ENCODE peak calls at places on chromosomes 1 and 21, in ten cellular contexts. A is SK-N-DZ, B is GF-D8, J is HS-5, I is cardiac muscle cell, X is Calu3, P is astrocyte, Q is SIG-M5, W is WTC11, Y is mucosa of descending colon. M is an unnamed sample.

GRCh38 chr1:43934279-43934985 is 831 bp downstream of the ARTN start:
- DNase-seq in P (no peak), Q (no peak), J (no peak), W (peak; percentile 92), A (peak; percentile 83), Y (peak; percentile 88), B (no peak), X (peak; percentile 90), I (peak; percentile 71), M (peak; percentile 69)

GRCh38 chr1:1090424-1091343 is 16.6 kb upstream of the RNF223 start:
- DNase-seq in Q (no peak), A (no peak), J (no peak), B (no peak), W (no peak), X (no peak), P (no peak), I (no peak), Y (no peak), M (no peak)

GRCh38 chr1:169696273-169697100 is 14.9 kb downstream of the SELL start:
- DNase-seq in A (no peak), Q (no peak), Y (no peak), X (no peak), J (no peak), I (no peak), B (peak; percentile 42), W (no peak), P (no peak), M (no peak)

GRCh38 chr1:15692121-15692682 is 8.1 kb downstream of the PLEKHM2 start:
- DNase-seq in Y (no peak), Q (no peak), A (no peak), W (no peak), P (no peak), J (no peak), I (no peak), X (no peak), B (no peak), M (peak; percentile 31)

GRCh38 chr1:95957748-95958147 is 723.7 kb downstream of the RWDD3 start:
- DNase-seq in P (peak; percentile 40), I (peak; percentile 22), Y (no peak), X (no peak), Q (no peak), B (no peak), J (no peak), W (no peak), A (no peak), M (no peak)

GRCh38 chr1:59055908-59056719 is 240.8 kb upstream of the FGGY start:
- DNase-seq in P (peak; percentile 57), X (no peak), B (no peak), I (no peak), J (no peak), A (peak; percentile 57), Y (no peak), Q (no peak), W (no peak), M (no peak)

GRCh38 chr1:244780311-244780710 is 55.1 kb upstream of the COX20 start:
- DNase-seq in Y (no peak), I (no peak), Q (no peak), A (no peak), P (no peak), B (no peak), W (no peak), J (no peak), X (no peak), M (no peak)

GRCh38 chr1:207084701-207085180 is 3.9 kb upstream of the C4BPB start:
- DNase-seq in Q (no peak), Y (peak; percentile 82), P (peak; percentile 68), W (peak; percentile 52), B (peak; percentile 5), X (peak; percentile 76), I (peak; percentile 79), J (no peak), A (peak; percentile 39), M (peak; percentile 74)

GRCh38 chr1:151199860-151200581 is 1.7 kb downstream of the PIP5K1A start:
- DNase-seq in A (no peak), W (no peak), B (no peak), Y (no peak), P (peak; percentile 92), I (peak; percentile 90), J (peak; percentile 94), Q (no peak), X (no peak), M (peak; percentile 34)

GRCh38 chr1:1173793-1174415 is at the start of gene TTLL10:
- DNase-seq in Y (peak; percentile 36), B (no peak), W (peak; percentile 82), I (no peak), Q (no peak), J (no peak), A (no peak), P (no peak), X (no peak), M (peak; percentile 14)

GRCh38 chr1:43912607-43913006 is 21.0 kb upstream of the ARTN start:
- DNase-seq in I (peak; percentile 68), Q (no peak), A (no peak), W (peak; percentile 65), X (no peak), Y (no peak), J (no peak), B (no peak), P (peak; percentile 64), M (no peak)

GRCh38 chr1:227944931-227945890 is 2.5 kb downstream of the WNT9A start:
- DNase-seq in J (no peak), A (no peak), P (no peak), W (no peak), B (no peak), I (no peak), Q (no peak), Y (no peak), X (no peak), M (no peak)

GRCh38 chr1:86395771-86396502 is at the start of gene ODF2L:
- DNase-seq in A (peak; percentile 76), P (peak; percentile 76), I (peak; percentile 90), Y (peak; percentile 94), X (peak; percentile 90), Q (peak; percentile 55), B (peak; percentile 39), W (peak; percentile 91), J (peak; percentile 65), M (peak; percentile 90)

GRCh38 chr1:32127780-32128179 is 19.9 kb downstream of the KPNA6 start:
- DNase-seq in A (no peak), Q (no peak), I (no peak), W (no peak), Y (no peak), J (no peak), B (no peak), X (no peak), P (no peak), M (no peak)

GRCh38 chr21:31887596-31887920 is 14.7 kb downstream of the HUNK start:
- DNase-seq in J (no peak), Q (no peak), A (no peak), Y (no peak), X (no peak), W (no peak), P (no peak), B (no peak), I (no peak), M (no peak)

GRCh38 chr1:152043870-152044269 is 7.1 kb upstream of the S100A11 start:
- DNase-seq in X (no peak), A (no peak), I (no peak), P (no peak), Y (no peak), J (no peak), W (no peak), B (no peak), Q (no peak), M (no peak)

GRCh38 chr1:229223498-229223897 is 47.4 kb upstream of the RAB4A start:
- DNase-seq in W (no peak), X (peak; percentile 48), J (no peak), I (no peak), B (no peak), P (no peak), A (peak; percentile 37), Q (no peak), Y (no peak), M (no peak)

GRCh38 chr1:108811611-108812010 is 45.3 kb downstream of the AKNAD1 start:
- DNase-seq in B (no peak), Q (no peak), Y (no peak), X (no peak), P (no peak), W (no peak), A (no peak), J (no peak), I (no peak), M (no peak)

GRCh38 chr1:187465441-187465840 is 636.7 kb downstream of the PLA2G4A start:
- DNase-seq in B (no peak), Y (no peak), I (no peak), X (no peak), Q (no peak), J (no peak), P (no peak), A (no peak), W (no peak), M (no peak)

GRCh38 chr1:53999920-54000319 is 18.1 kb downstream of the LDLRAD1 start:
- DNase-seq in Q (no peak), P (no peak), Y (no peak), J (no peak), B (no peak), I (no peak), A (no peak), W (no peak), X (no peak), M (no peak)

GRCh38 chr1:82110366-82111254 is 309.9 kb downstream of the ADGRL2 start:
- DNase-seq in I (peak; percentile 30), Y (no peak), J (no peak), A (no peak), X (no peak), P (no peak), Q (no peak), W (no peak), B (no peak), M (peak; percentile 36)

GRCh38 chr1:1684031-1684681 is 8.4 kb downstream of the SLC35E2B start:
- DNase-seq in P (no peak), J (no peak), A (no peak), Q (no peak), Y (no peak), X (no peak), B (no peak), I (no peak), W (no peak), M (no peak)

GRCh38 chr1:3703786-3704396 is 48.4 kb upstream of the CCDC27 start:
- DNase-seq in X (no peak), B (no peak), W (no peak), Y (no peak), J (no peak), Q (no peak), P (no peak), A (no peak), I (no peak), M (peak; percentile 9)

GRCh38 chr1:224744521-224744920 is 128.4 kb downstream of the CNIH3 start:
- DNase-seq in Q (no peak), P (no peak), B (no peak), J (no peak), Y (no peak), I (no peak), X (no peak), A (no peak), W (no peak), M (no peak)

GRCh38 chr1:93384656-93385055 is 38.9 kb downstream of the DR1 start:
- DNase-seq in I (no peak), Y (no peak), B (no peak), X (no peak), W (no peak), Q (no peak), A (no peak), P (peak; percentile 4), J (no peak), M (no peak)

GRCh38 chr1:16338961-16339360 is 13.3 kb downstream of the FBXO42 start:
- DNase-seq in Q (no peak), Y (no peak), B (no peak), X (no peak), A (no peak), I (no peak), J (no peak), W (no peak), P (peak; percentile 46), M (no peak)

GRCh38 chr1:2212167-2212541 is 16.0 kb upstream of the SKI start:
- DNase-seq in X (no peak), Y (no peak), W (peak; percentile 53), P (no peak), J (no peak), I (no peak), A (no peak), B (no peak), Q (no peak), M (no peak)

GRCh38 chr1:6967431-6968079 is 182.3 kb downstream of the CAMTA1 start:
- DNase-seq in Y (no peak), X (no peak), Q (no peak), A (no peak), J (no peak), W (no peak), B (peak; percentile 4), P (no peak), I (no peak), M (no peak)

M was measured in lung microvascular endothelial cell.